ENCODE peak calls at places on chromosomes 7 and 10, in nine cellular contexts. One of them, this sample, is unnamed.

GRCh38 chr7:37540917-37541316 is 92.3 kb upstream of the ELMO1 start:
- DNase-seq in HTR-8/SVneo: no peak
- DNase-seq in lower leg skin: no peak
- DNase-seq in epithelial cell of esophagus: no peak
- DNase-seq in CD8-positive, alpha-beta T cell: no peak
- DNase-seq in nephron progenitor cell: no peak
- DNase-seq in HAP-1: no peak
- DNase-seq in NT2/D1: no peak
- DNase-seq in midbrain: no peak
- DNase-seq in this sample: no peak

GRCh38 chr10:127227027-127227426 is 30.6 kb upstream of the INSYN2A start:
- DNase-seq in epithelial cell of esophagus: no peak
- DNase-seq in CD8-positive, alpha-beta T cell: no peak
- DNase-seq in HAP-1: no peak
- DNase-seq in NT2/D1: no peak
- DNase-seq in HTR-8/SVneo: no peak
- DNase-seq in lower leg skin: no peak
- DNase-seq in midbrain: no peak
- DNase-seq in nephron progenitor cell: no peak
- DNase-seq in this sample: no peak

GRCh38 chr10:99854860-99855259 is 72.4 kb downstream of the ABCC2 start:
- DNase-seq in HAP-1: no peak
- DNase-seq in epithelial cell of esophagus: peak; percentile 55
- DNase-seq in midbrain: peak; percentile 3
- DNase-seq in HTR-8/SVneo: peak; percentile 67
- DNase-seq in CD8-positive, alpha-beta T cell: no peak
- DNase-seq in lower leg skin: no peak
- DNase-seq in nephron progenitor cell: peak; percentile 16
- DNase-seq in NT2/D1: no peak
- DNase-seq in this sample: peak; percentile 22

GRCh38 chr10:48470115-48470892 is 134.6 kb downstream of the ARHGAP22 start:
- DNase-seq in HAP-1: no peak
- DNase-seq in epithelial cell of esophagus: no peak
- DNase-seq in lower leg skin: no peak
- DNase-seq in HTR-8/SVneo: no peak
- DNase-seq in NT2/D1: peak; percentile 59
- DNase-seq in midbrain: no peak
- DNase-seq in CD8-positive, alpha-beta T cell: peak; percentile 38
- DNase-seq in nephron progenitor cell: peak; percentile 68
- DNase-seq in this sample: no peak

GRCh38 chr7:46713868-46714596 is 793.0 kb upstream of the IGFBP3 start:
- DNase-seq in CD8-positive, alpha-beta T cell: no peak
- DNase-seq in nephron progenitor cell: no peak
- DNase-seq in NT2/D1: no peak
- DNase-seq in HAP-1: no peak
- DNase-seq in epithelial cell of esophagus: no peak
- DNase-seq in HTR-8/SVneo: no peak
- DNase-seq in lower leg skin: no peak
- DNase-seq in midbrain: no peak
- DNase-seq in this sample: no peak

GRCh38 chr10:131980757-131981428 is 830 bp downstream of the BNIP3 start:
- DNase-seq in lower leg skin: no peak
- DNase-seq in HAP-1: peak; percentile 81
- DNase-seq in HTR-8/SVneo: no peak
- DNase-seq in NT2/D1: no peak
- DNase-seq in epithelial cell of esophagus: no peak
- DNase-seq in midbrain: no peak
- DNase-seq in CD8-positive, alpha-beta T cell: no peak
- DNase-seq in nephron progenitor cell: peak; percentile 39
- DNase-seq in this sample: peak; percentile 32

GRCh38 chr7:28478661-28479060 is 66.3 kb downstream of the CREB5 start:
- DNase-seq in CD8-positive, alpha-beta T cell: no peak
- DNase-seq in nephron progenitor cell: no peak
- DNase-seq in HTR-8/SVneo: no peak
- DNase-seq in epithelial cell of esophagus: no peak
- DNase-seq in NT2/D1: no peak
- DNase-seq in lower leg skin: no peak
- DNase-seq in HAP-1: no peak
- DNase-seq in midbrain: no peak
- DNase-seq in this sample: no peak

GRCh38 chr10:17147884-17148494 is 18.4 kb upstream of the CUBN start:
- DNase-seq in CD8-positive, alpha-beta T cell: no peak
- DNase-seq in HTR-8/SVneo: no peak
- DNase-seq in nephron progenitor cell: peak; percentile 16
- DNase-seq in HAP-1: no peak
- DNase-seq in NT2/D1: no peak
- DNase-seq in lower leg skin: peak; percentile 22
- DNase-seq in epithelial cell of esophagus: no peak
- DNase-seq in midbrain: no peak
- DNase-seq in this sample: no peak

GRCh38 chr7:35735396-35735795 is 40.5 kb upstream of the HERPUD2 start:
- DNase-seq in lower leg skin: no peak
- DNase-seq in NT2/D1: no peak
- DNase-seq in HTR-8/SVneo: no peak
- DNase-seq in CD8-positive, alpha-beta T cell: no peak
- DNase-seq in epithelial cell of esophagus: no peak
- DNase-seq in HAP-1: no peak
- DNase-seq in midbrain: no peak
- DNase-seq in nephron progenitor cell: no peak
- DNase-seq in this sample: no peak

GRCh38 chr7:14380881-14381280 is 391.4 kb upstream of the ETV1 start:
- DNase-seq in HTR-8/SVneo: no peak
- DNase-seq in lower leg skin: no peak
- DNase-seq in nephron progenitor cell: no peak
- DNase-seq in CD8-positive, alpha-beta T cell: no peak
- DNase-seq in epithelial cell of esophagus: peak; percentile 8
- DNase-seq in midbrain: no peak
- DNase-seq in NT2/D1: no peak
- DNase-seq in HAP-1: no peak
- DNase-seq in this sample: no peak

GRCh38 chr7:151727579-151728285 is 149.2 kb downstream of the PRKAG2 start:
- DNase-seq in HTR-8/SVneo: peak; percentile 93
- DNase-seq in nephron progenitor cell: peak; percentile 53
- DNase-seq in midbrain: no peak
- DNase-seq in NT2/D1: no peak
- DNase-seq in HAP-1: no peak
- DNase-seq in lower leg skin: peak; percentile 90
- DNase-seq in CD8-positive, alpha-beta T cell: no peak
- DNase-seq in epithelial cell of esophagus: peak; percentile 97
- DNase-seq in this sample: peak; percentile 100

GRCh38 chr10:132140167-132140925 is 46.4 kb upstream of the DPYSL4 start:
- DNase-seq in HAP-1: no peak
- DNase-seq in midbrain: no peak
- DNase-seq in HTR-8/SVneo: no peak
- DNase-seq in epithelial cell of esophagus: no peak
- DNase-seq in lower leg skin: no peak
- DNase-seq in nephron progenitor cell: no peak
- DNase-seq in NT2/D1: no peak
- DNase-seq in CD8-positive, alpha-beta T cell: no peak
- DNase-seq in this sample: no peak